ENCODE peak calls at places on chromosome 2, in eight cellular contexts. J is spleen, R is body of pancreas, I is sigmoid colon, X is ovary, Q is IMR-90, D is A549, O is HCT116. S is an unnamed sample.
A peak's percentile ranks its signal among the peaks of the same experiment; 100 is the strongest.

GRCh38 chr2:8312861-8313768 is 368.7 kb upstream of the ID2 start:
- DNase-seq in J (no peak), R (no peak), I (no peak), X (no peak), Q (peak; percentile 11), D (peak; percentile 28), O (peak; percentile 47), S (no peak)

GRCh38 chr2:227623225-227623624 is 5.9 kb downstream of the SCYGR4 start:
- DNase-seq in J (no peak), R (no peak), I (no peak), X (no peak), Q (peak; percentile 75), D (no peak), O (no peak), S (no peak)

GRCh38 chr2:156818944-156819343 is 382.8 kb downstream of the GPD2 start:
- DNase-seq in J (no peak), R (no peak), I (no peak), X (no peak), Q (peak; percentile 67), D (no peak), O (no peak), S (no peak)

GRCh38 chr2:188443207-188443606 is 151.5 kb downstream of the GULP1 start:
- DNase-seq in J (no peak), R (no peak), I (no peak), X (no peak), Q (no peak), D (peak; percentile 29), O (no peak), S (no peak)

GRCh38 chr2:13040043-13040442 is 323.3 kb downstream of the TRIB2 start:
- DNase-seq in J (peak; percentile 66), R (no peak), I (no peak), X (no peak), Q (no peak), D (no peak), O (no peak), S (no peak)

GRCh38 chr2:70190086-70190412 is 770 bp downstream of the C2orf42 start:
- DNase-seq in J (no peak), R (no peak), I (no peak), X (no peak), Q (peak; percentile 33), D (no peak), O (no peak), S (no peak)

GRCh38 chr2:232937278-232937906 is 67.3 kb downstream of the SNORC start:
- DNase-seq in J (no peak), R (no peak), I (no peak), X (no peak), Q (peak; percentile 55), D (peak; percentile 52), O (no peak), S (no peak)

GRCh38 chr2:98308068-98308467 is 38.2 kb upstream of the CNGA3 start:
- DNase-seq in J (no peak), R (no peak), I (no peak), X (no peak), Q (peak; percentile 2), D (no peak), O (no peak), S (no peak)

GRCh38 chr2:17667898-17668297 is 85.7 kb downstream of the SMC6 start:
- DNase-seq in J (no peak), R (no peak), I (no peak), X (no peak), Q (no peak), D (no peak), O (no peak), S (no peak)

GRCh38 chr2:73640537-73640936 is 1.7 kb downstream of the NAT8 start:
- DNase-seq in J (no peak), R (no peak), I (no peak), X (no peak), Q (no peak), D (no peak), O (no peak), S (no peak)

GRCh38 chr2:191656792-191657191 is 21.1 kb upstream of the NABP1 start:
- DNase-seq in J (no peak), R (no peak), I (no peak), X (no peak), Q (no peak), D (no peak), O (no peak), S (no peak)

GRCh38 chr2:216491757-216492635 is 6.6 kb upstream of the RPL37A start:
- DNase-seq in J (no peak), R (no peak), I (no peak), X (no peak), Q (no peak), D (no peak), O (no peak), S (no peak)

GRCh38 chr2:10305254-10305635 is 2.5 kb downstream of the HPCAL1 start:
- DNase-seq in J (no peak), R (no peak), I (no peak), X (no peak), Q (no peak), D (no peak), O (no peak), S (no peak)

GRCh38 chr2:205709319-205709718 is 27.0 kb downstream of the NRP2 start:
- DNase-seq in J (no peak), R (no peak), I (no peak), X (no peak), Q (no peak), D (no peak), O (no peak), S (no peak)

GRCh38 chr2:205704101-205704741 is 21.9 kb downstream of the NRP2 start:
- DNase-seq in J (no peak), R (no peak), I (peak; percentile 78), X (peak; percentile 54), Q (peak; percentile 43), D (peak; percentile 44), O (no peak), S (no peak)

GRCh38 chr2:205708231-205708631 is 25.9 kb downstream of the NRP2 start:
- DNase-seq in J (no peak), R (no peak), I (peak; percentile 83), X (peak; percentile 80), Q (peak; percentile 90), D (no peak), O (no peak), S (no peak)

GRCh38 chr2:205705511-205706397 is 23.5 kb downstream of the NRP2 start:
- DNase-seq in J (no peak), R (no peak), I (no peak), X (no peak), Q (no peak), D (no peak), O (no peak), S (no peak)

DNA sequence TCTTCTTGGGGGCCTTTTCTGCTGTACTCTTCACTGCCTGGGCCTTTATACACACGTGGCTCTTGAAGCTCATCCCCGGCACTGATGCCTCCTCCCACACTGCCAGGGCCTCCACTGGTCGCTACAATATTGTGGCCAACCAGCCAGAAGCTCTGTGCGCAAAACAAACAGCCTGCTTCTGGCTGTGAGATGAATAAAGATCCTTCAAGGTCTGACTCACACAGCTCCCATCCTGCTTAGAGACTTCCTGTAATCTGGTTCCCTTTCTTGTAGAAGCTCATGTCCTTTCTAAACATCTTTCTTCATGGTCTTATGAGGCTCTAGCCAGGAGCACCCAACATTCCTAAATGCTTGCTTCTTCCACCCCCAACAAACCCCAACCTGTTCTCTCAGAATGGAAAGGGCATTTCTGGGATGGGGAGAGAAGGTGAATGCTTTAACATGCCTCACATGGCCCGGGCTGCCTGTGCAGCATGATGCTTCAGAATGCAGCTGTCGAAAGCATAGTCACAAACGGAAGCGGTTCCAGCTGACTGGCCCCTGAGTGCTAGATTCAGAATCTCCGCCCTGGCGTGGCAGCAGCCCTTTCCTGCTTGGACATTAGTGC is 24.6 kb downstream of the NRP2 start:
- DNase-seq in J (peak; percentile 93), R (no peak), I (peak; percentile 94), X (peak; percentile 75), Q (peak; percentile 97), D (peak; percentile 77), O (no peak), S (peak; percentile 45)
- TF ChIP-seq POLR2A in J (no peak), R (no peak), I (no peak), X (no peak), Q (peak; percentile 45), D (no peak), O (no peak), S (no peak)

GRCh38 chr2:63849381-63850203 is 7.9 kb downstream of the UGP2 start:
- DNase-seq in J (no peak), R (no peak), I (no peak), X (no peak), Q (no peak), D (no peak), O (no peak), S (no peak)
- H3K4me1 ChIP-seq in J (peaks cover 42% of the 10 kb centered on the region), R (peaks cover 44% of the 10 kb centered on the region), I (no peaks in the 10 kb centered on the region), X (peaks cover 13% of the 10 kb centered on the region), Q (peaks cover 14% of the 10 kb centered on the region), D (peaks cover 30% of the 10 kb centered on the region), O (no peaks in the 10 kb centered on the region), S (peaks cover 94% of the 10 kb centered on the region)

DNA sequence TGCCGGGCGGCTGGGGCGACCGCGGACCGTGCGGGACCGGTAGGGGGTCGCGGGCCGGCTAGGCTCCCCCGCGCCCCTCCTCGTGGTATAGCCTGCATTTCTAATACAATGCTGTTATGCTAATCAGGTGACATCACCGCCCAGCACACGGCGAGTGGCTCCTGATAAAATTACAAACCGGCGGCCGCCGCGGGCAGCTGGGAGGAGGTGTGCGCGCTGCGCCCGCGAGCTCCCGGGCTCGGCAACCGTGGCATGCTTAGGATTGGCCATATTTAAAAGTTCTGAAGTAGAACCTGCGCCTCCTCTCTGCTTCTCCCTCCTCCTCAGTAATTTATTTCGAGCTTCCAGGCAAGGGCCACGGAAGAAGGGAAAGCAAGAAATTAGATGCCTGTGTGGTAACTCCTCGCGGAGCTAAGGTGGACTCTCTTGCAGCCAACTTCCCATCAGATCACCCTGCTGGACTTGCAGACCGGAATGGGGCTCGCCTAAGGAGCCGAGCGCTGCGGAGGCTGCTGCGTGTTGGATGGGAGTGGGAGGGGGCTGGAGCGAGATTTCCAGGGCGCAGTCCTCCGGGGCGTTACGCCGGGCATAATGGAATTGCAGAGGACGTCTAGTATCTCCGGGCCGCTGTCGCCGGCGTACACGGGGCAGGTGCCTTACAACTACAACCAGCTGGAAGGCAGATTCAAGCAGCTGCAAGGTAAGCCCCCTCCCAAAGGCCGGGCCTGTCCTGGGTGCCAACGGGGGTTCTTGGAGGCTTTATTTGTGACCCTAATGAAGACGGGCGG is 102.3 kb downstream of the SPTBN1 start:
- DNase-seq in J (peak; percentile 93), R (peak; percentile 85), I (peak; percentile 83), X (peak; percentile 39), Q (peak; percentile 64), D (peak; percentile 78), O (peak; percentile 56), S (no peak)
- TF ChIP-seq POLR2A in J (peak; percentile 40), R (peak; percentile 84), I (peak; percentile 48), X (no peak), Q (no peak), D (peak; percentile 7), O (no peak), S (no peak)

DNA sequence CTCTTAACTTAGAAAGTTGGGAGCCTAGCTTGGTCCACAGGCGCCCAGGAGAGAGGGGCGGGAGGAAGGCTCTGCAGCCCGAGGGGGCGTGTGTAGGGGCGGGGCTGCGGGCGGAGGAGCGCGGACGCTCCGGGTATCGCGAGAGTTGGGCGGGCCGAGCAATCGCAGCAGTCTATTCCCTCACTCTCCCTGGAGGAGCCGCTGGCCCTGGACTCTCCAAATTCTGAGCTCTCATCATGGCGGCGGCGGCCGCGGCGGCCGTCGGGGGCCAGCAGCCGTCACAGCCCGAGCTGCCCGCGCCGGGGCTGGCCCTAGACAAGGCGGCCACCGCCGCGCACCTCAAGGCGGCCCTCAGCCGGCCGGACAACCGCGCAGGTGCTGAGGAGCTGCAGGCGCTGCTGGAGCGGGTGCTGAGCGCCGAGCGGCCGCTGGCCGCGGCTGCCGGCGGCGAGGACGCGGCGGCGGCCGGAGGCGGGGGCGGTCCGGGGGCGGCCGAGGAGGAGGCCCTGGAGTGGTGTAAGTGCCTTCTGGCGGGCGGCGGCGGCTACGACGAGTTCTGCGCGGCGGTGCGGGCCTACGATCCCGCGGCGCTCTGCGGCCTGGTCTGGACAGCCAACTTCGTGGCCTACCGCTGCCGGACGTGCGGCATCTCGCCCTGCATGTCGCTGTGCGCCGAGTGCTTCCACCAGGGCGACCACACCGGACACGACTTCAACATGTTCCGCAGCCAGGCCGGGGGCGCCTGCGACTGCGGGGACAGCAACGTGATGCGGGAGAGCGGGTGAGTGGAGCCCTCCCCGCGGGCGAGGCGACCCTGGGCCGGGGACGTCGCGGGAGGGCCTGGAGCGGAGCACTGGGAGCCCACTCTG is at the start of gene UBR3:
- DNase-seq in J (peak; percentile 98), R (peak; percentile 93), I (peak; percentile 97), X (peak; percentile 96), Q (peak; percentile 91), D (peak; percentile 91), O (peak; percentile 76), S (peak; percentile 92)
- H3K4me1 ChIP-seq in J (peaks cover 52% of the 10 kb centered on the region), R (peaks cover 44% of the 10 kb centered on the region), I (no peaks in the 10 kb centered on the region), X (peaks cover 6% of the 10 kb centered on the region), Q (peaks cover 2% of the 10 kb centered on the region), D (peaks cover 24% of the 10 kb centered on the region), O (peaks cover 14% of the 10 kb centered on the region), S (peaks cover 60% of the 10 kb centered on the region)